ENCODE peak calls at places on chromosomes 5 and 9, in six cellular contexts. Z is effector memory CD8-positive, alpha-beta T cell; O is NCI-H774; P is NCI-H1417; Y is NCI-H345; U is activated B cell treated with CpG ODN at 0.5 μM for 24 hours. M is an unnamed sample.

GRCh38 chr9:99103909-99104458 is 929 bp upstream of the TGFBR1 start:
- DNase-seq in O (no peak), P (no peak), Z (no peak), Y (no peak), U (no peak), M (no peak)

GRCh38 chr5:16913187-16913839 is 22.8 kb downstream of the MYO10 start:
- DNase-seq in P (no peak), Z (no peak), O (no peak), U (no peak), Y (no peak), M (no peak)

GRCh38 chr5:44652674-44653073 is 156.1 kb upstream of the MRPS30 start:
- DNase-seq in O (no peak), P (no peak), U (no peak), Z (no peak), Y (no peak), M (no peak)

GRCh38 chr5:2759091-2759490 is 7.6 kb upstream of the IRX2 start:
- DNase-seq in P (no peak), Y (no peak), U (no peak), O (no peak), Z (no peak), M (no peak)

GRCh38 chr9:136373300-136374182 is at the start of gene CARD9:
- DNase-seq in O (no peak), U (no peak), Z (no peak), Y (no peak), P (no peak), M (peak; percentile 83)

GRCh38 chr9:130023994-130024596 is 18.9 kb downstream of the FNBP1 start:
- DNase-seq in Y (no peak), O (no peak), P (no peak), U (no peak), Z (no peak), M (no peak)

GRCh38 chr9:114087721-114088120 is 9.6 kb upstream of the AMBP start:
- DNase-seq in Y (no peak), Z (no peak), U (no peak), O (no peak), P (no peak), M (no peak)

GRCh38 chr9:112278152-112278551 is 55.3 kb downstream of the PTBP3 start:
- DNase-seq in Y (no peak), Z (no peak), P (no peak), O (no peak), U (no peak), M (no peak)

GRCh38 chr5:41346609-41347008 is 133.3 kb upstream of the C6 start:
- DNase-seq in O (no peak), U (no peak), Y (no peak), P (no peak), Z (no peak), M (no peak)

GRCh38 chr5:19739691-19740090 is 248.3 kb downstream of the CDH18 start:
- DNase-seq in U (no peak), Z (no peak), Y (peak; percentile 42), P (peak; percentile 42), O (no peak), M (no peak)

GRCh38 chr5:79844571-79844970 is 146.5 kb downstream of the MTX3 start:
- DNase-seq in Y (no peak), O (no peak), P (no peak), Z (no peak), U (no peak), M (no peak)

GRCh38 chr5:156764149-156764548 is 85.9 kb upstream of the PPP1R2B start:
- DNase-seq in O (no peak), U (no peak), Y (no peak), P (no peak), Z (no peak), M (no peak)

GRCh38 chr9:127873886-127874285 is 3.6 kb downstream of the AK1 start:
- DNase-seq in P (no peak), O (no peak), U (no peak), Y (no peak), Z (no peak), M (no peak)

GRCh38 chr5:55232194-55232984 is 1.0 kb downstream of the CCNO start:
- DNase-seq in Y (peak; percentile 62), O (no peak), P (peak; percentile 63), Z (no peak), U (peak; percentile 29), M (no peak)

GRCh38 chr5:141513627-141514329 is 24.9 kb downstream of the PCDHGC5 start:
- DNase-seq in Z (no peak), Y (no peak), U (no peak), P (no peak), O (no peak), M (peak; percentile 57)

GRCh38 chr9:13354733-13355132 is 75.2 kb upstream of the MPDZ start:
- DNase-seq in O (peak; percentile 69), U (no peak), Z (no peak), Y (peak; percentile 39), P (no peak), M (no peak)

GRCh38 chr9:92764381-92764987 is at the start of gene BICD2:
- DNase-seq in Y (no peak), Z (no peak), U (no peak), O (no peak), P (no peak), M (no peak)

GRCh38 chr5:148972958-148973357 is 89.9 kb downstream of the SH3TC2 start:
- DNase-seq in Z (no peak), Y (no peak), O (no peak), U (no peak), P (no peak), M (no peak)

GRCh38 chr9:68999393-69000105 is 14.4 kb downstream of the PRKACG start:
- DNase-seq in Z (peak; percentile 57), U (peak; percentile 24), P (peak; percentile 70), O (peak; percentile 67), Y (peak; percentile 46), M (peak; percentile 66)

GRCh38 chr9:77897292-77897691 is 134.3 kb downstream of the GNAQ start:
- DNase-seq in Z (no peak), O (no peak), Y (no peak), P (peak; percentile 70), U (no peak), M (no peak)

GRCh38 chr5:51226420-51226735 is 156.9 kb upstream of the ISL1 start:
- DNase-seq in P (peak; percentile 29), U (no peak), Z (no peak), Y (peak; percentile 62), O (no peak), M (no peak)

GRCh38 chr9:132804576-132805295 is 73.3 kb downstream of the AK8 start:
- DNase-seq in Z (peak; percentile 19), P (no peak), Y (no peak), O (no peak), U (no peak), M (no peak)

GRCh38 chr5:543351-543750 is 19.1 kb upstream of the SLC9A3 start:
- DNase-seq in Y (no peak), U (no peak), P (no peak), O (no peak), Z (no peak), M (peak; percentile 43)

GRCh38 chr5:109454726-109455505 is 45.1 kb upstream of the PJA2 start:
- DNase-seq in O (no peak), U (no peak), Z (no peak), Y (no peak), P (no peak), M (no peak)

GRCh38 chr5:178216779-178217178 is 12.4 kb downstream of the HNRNPAB start:
- DNase-seq in Z (no peak), U (no peak), O (no peak), P (no peak), Y (no peak), M (peak; percentile 22)

GRCh38 chr5:73312146-73312871 is 136.3 kb downstream of the FOXD1 start:
- DNase-seq in Z (peak; percentile 47), Y (no peak), O (no peak), P (no peak), U (no peak), M (no peak)

GRCh38 chr9:109411069-109411761 is 86.9 kb downstream of the PTPN3 start:
- DNase-seq in Y (no peak), U (no peak), Z (no peak), P (no peak), O (no peak), M (no peak)

GRCh38 chr5:179461576-179461975 is 88.8 kb upstream of the RUFY1 start:
- DNase-seq in U (no peak), Z (no peak), P (no peak), Y (no peak), O (no peak), M (no peak)

GRCh38 chr9:801399-802071 is 40.0 kb upstream of the DMRT1 start:
- DNase-seq in O (no peak), U (no peak), P (no peak), Y (no peak), Z (no peak), M (no peak)

GRCh38 chr5:4089087-4089486 is 493.5 kb downstream of the IRX1 start:
- DNase-seq in P (no peak), O (no peak), U (no peak), Z (no peak), Y (no peak), M (no peak)

GRCh38 chr5:93915142-93915553 is 173.7 kb upstream of the POU5F2 start:
- DNase-seq in U (no peak), O (peak; percentile 44), Z (no peak), Y (peak; percentile 2), P (peak; percentile 3), M (no peak)

GRCh38 chr5:134000696-134001453 is 3.9 kb downstream of the VDAC1 start:
- DNase-seq in P (no peak), O (no peak), U (no peak), Y (no peak), Z (no peak), M (no peak)

GRCh38 chr9:87441251-87441650 is 56.4 kb upstream of the DAPK1 start:
- DNase-seq in U (no peak), Y (no peak), Z (no peak), O (no peak), P (no peak), M (no peak)

GRCh38 chr9:133127340-133127981 is 6.4 kb upstream of the RALGDS start:
- DNase-seq in Z (peak; percentile 74), Y (no peak), U (no peak), O (no peak), P (no peak), M (no peak)

GRCh38 chr5:93512799-93513198 is 68.2 kb downstream of the NR2F1-AS1 start:
- DNase-seq in P (no peak), Y (no peak), O (no peak), Z (no peak), U (no peak), M (no peak)

GRCh38 chr5:112973036-112973435 is 3.6 kb upstream of the DCP2 start:
- DNase-seq in Z (no peak), P (no peak), O (no peak), Y (no peak), U (no peak), M (no peak)

GRCh38 chr9:74499111-74499601 is 2.0 kb downstream of the RORB start:
- DNase-seq in O (no peak), Y (no peak), Z (no peak), P (no peak), U (no peak), M (no peak)

GRCh38 chr5:137648361-137648760 is 87.5 kb downstream of the KLHL3 start:
- DNase-seq in U (no peak), O (no peak), Y (no peak), P (no peak), Z (no peak), M (no peak)

M was measured in CD14-positive monocyte.